ENCODE peak calls at places on chromosomes 11 and 22, in six cellular contexts. B, M, X, V, G and L are unnamed samples.

GRCh38 chr22:50498322-50498861 is 9.1 kb downstream of the LMF2 start:
- DNase-seq in X (peak; percentile 93), B (no peak), G (peak; percentile 60), V (no peak), M (no peak), L (peak; percentile 66)

GRCh38 chr22:37665487-37665886 is 7.0 kb downstream of the PDXP start:
- DNase-seq in B (no peak), M (no peak), G (no peak), X (no peak), V (no peak), L (no peak)

GRCh38 chr11:122261546-122261945 is 145.5 kb upstream of the BLID start:
- DNase-seq in B (no peak), V (no peak), G (no peak), M (no peak), X (no peak), L (no peak)

GRCh38 chr11:119999220-119999619 is 138.7 kb downstream of the TRIM29 start:
- DNase-seq in M (no peak), V (no peak), B (no peak), X (peak; percentile 80), G (no peak), L (no peak)

GRCh38 chr22:48711669-48712068 is 1116.0 kb downstream of the BRD1 start:
- DNase-seq in G (no peak), X (no peak), V (peak; percentile 46), M (no peak), B (no peak), L (no peak)

GRCh38 chr11:40879911-40880310 is 579.5 kb downstream of the LRRC4C start:
- DNase-seq in M (no peak), V (no peak), B (no peak), X (no peak), G (no peak), L (no peak)

GRCh38 chr11:93958991-93959390 is 62.2 kb upstream of the HEPHL1 start:
- DNase-seq in B (no peak), G (no peak), X (no peak), M (no peak), V (no peak), L (no peak)

GRCh38 chr11:130769782-130770565 is 146.3 kb downstream of the SNX19 start:
- DNase-seq in G (no peak), M (no peak), B (no peak), V (no peak), X (peak; percentile 75), L (no peak)

GRCh38 chr11:131677832-131678470 is 307.5 kb downstream of the NTM start:
- DNase-seq in V (no peak), B (no peak), M (no peak), G (no peak), X (no peak), L (no peak)

GRCh38 chr11:1829039-1829820 is 5.6 kb upstream of the SYT8 start:
- DNase-seq in X (no peak), V (peak; percentile 75), G (no peak), M (no peak), B (no peak), L (peak; percentile 60)

GRCh38 chr11:13324709-13325108 is 47.1 kb downstream of the BMAL1 start:
- DNase-seq in G (no peak), B (no peak), V (no peak), X (no peak), M (no peak), L (no peak)

GRCh38 chr11:72369786-72370185 is 64.5 kb downstream of the CLPB start:
- DNase-seq in X (no peak), G (no peak), B (no peak), V (no peak), M (no peak), L (no peak)

GRCh38 chr22:19756288-19757128 is 4.1 kb upstream of the TBX1 start:
- DNase-seq in X (peak; percentile 84), M (peak; percentile 59), B (no peak), V (peak; percentile 87), G (peak; percentile 59), L (peak; percentile 68)

GRCh38 chr11:119318240-119319135 is 1.6 kb upstream of the MCAM start:
- DNase-seq in X (peak; percentile 88), G (no peak), M (no peak), B (peak; percentile 57), V (no peak), L (no peak)

GRCh38 chr22:24046024-24046423 is 34.9 kb downstream of the CABIN1 start:
- DNase-seq in G (no peak), X (no peak), V (no peak), B (no peak), M (no peak), L (no peak)

GRCh38 chr11:134063096-134063495 is 5.8 kb upstream of the JAM3 start:
- DNase-seq in G (no peak), B (no peak), X (no peak), M (no peak), V (no peak), L (no peak)

GRCh38 chr11:119687220-119688046 is 41.6 kb downstream of the NECTIN1 start:
- DNase-seq in G (no peak), M (no peak), B (no peak), X (peak; percentile 55), V (no peak), L (no peak)

GRCh38 chr11:111526501-111526900 is 11.9 kb downstream of the HOATZ start:
- DNase-seq in G (no peak), B (no peak), X (no peak), V (no peak), M (no peak), L (no peak)

GRCh38 chr22:42939941-42940653 is 74.9 kb downstream of the PACSIN2 start:
- DNase-seq in G (no peak), V (peak; percentile 68), M (no peak), B (no peak), X (peak; percentile 78), L (peak; percentile 80)

GRCh38 chr11:116457336-116458007 is 315.3 kb downstream of the BUD13 start:
- DNase-seq in X (peak; percentile 88), B (no peak), M (no peak), V (no peak), G (no peak), L (no peak)

GRCh38 chr11:72225411-72225951 is 914 bp downstream of the INPPL1 start:
- DNase-seq in G (peak; percentile 23), X (peak; percentile 62), B (no peak), V (no peak), M (no peak), L (no peak)

GRCh38 chr11:100632970-100633452 is 54.1 kb upstream of the ARHGAP42 start:
- DNase-seq in X (no peak), B (peak; percentile 77), G (no peak), V (peak; percentile 70), M (peak; percentile 43), L (peak; percentile 74)

GRCh38 chr11:132941024-132941646 is 591.2 kb downstream of the OPCML start:
- DNase-seq in V (no peak), G (no peak), M (no peak), X (no peak), B (no peak), L (no peak)

GRCh38 chr11:48096588-48097525 is 116.5 kb downstream of the PTPRJ start:
- DNase-seq in X (peak; percentile 77), G (no peak), V (no peak), B (no peak), M (no peak), L (no peak)

GRCh38 chr11:118175600-118176399 is 639 bp downstream of the SCN2B start:
- DNase-seq in V (no peak), X (no peak), G (no peak), M (no peak), B (no peak), L (no peak)

DNA sequence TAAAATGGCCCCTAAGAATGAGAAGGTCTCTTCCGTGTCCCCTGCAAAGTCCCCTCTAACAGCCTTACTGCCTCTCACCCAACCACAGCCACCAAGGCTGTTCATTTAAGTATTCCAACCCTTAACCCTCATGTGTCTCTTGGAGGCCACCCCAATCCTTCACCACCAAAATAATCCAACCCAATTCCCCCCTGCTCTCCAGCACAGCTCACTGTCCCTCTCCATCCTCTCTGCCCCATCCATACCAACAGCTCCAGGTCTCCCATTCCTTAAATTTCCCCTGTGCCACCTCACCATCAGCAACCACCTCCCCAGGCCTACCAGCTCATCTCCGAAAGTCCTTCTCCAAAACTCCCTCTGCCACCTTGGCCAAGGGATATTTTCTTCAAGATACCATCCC is 1.4 kb downstream of the FAM168A start:
- DNase-seq in G (no peak), V (no peak), X (no peak), M (no peak), B (no peak), L (no peak)
- H3K4me3 ChIP-seq in G (no peak overlapping the region), V (peak overlapping the region; percentile 68), X (peak overlapping the region; percentile 87), M (no peak overlapping the region), B (peak overlapping the region; percentile 80), L (no peak overlapping the region)

GRCh38 chr22:39078329-39078728 is 1.3 kb downstream of the APOBEC3G start:
- DNase-seq in M (no peak), V (no peak), X (no peak), B (no peak), G (no peak), L (no peak)
- H3K4me3 ChIP-seq in M (no peak overlapping the region), V (peak overlapping the region; percentile 58), X (peak overlapping the region; percentile 80), B (peak overlapping the region; percentile 74), G (peak overlapping the region; percentile 77), L (no peak overlapping the region)

DNA sequence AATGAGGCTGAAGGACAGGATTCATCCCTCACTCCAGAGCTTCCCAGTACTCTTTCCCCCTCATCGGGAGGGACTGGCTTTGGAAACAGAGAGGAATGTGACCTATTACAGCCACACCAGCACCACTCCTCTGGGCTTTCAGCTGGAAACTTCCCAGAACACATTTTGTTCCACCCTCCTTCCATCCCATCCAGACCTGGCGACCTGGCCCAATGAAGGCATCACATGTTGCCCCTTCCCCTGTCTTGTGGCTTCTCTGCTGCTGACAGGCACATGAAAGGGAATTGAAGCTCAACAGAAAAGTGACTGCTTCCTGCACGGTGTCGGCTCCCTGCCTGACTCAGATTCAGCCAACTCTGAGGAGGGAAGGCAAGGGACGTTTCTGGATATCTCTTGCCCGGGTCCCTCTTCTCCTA is 19.1 kb downstream of the IRAG1 start:
- DNase-seq in G (no peak), X (no peak), B (no peak), V (no peak), M (no peak), L (no peak)
- H3K4me3 ChIP-seq in G (no peak overlapping the region), X (no peak overlapping the region), B (peak overlapping the region; percentile 29), V (peak overlapping the region; percentile 7), M (no peak overlapping the region), L (no peak overlapping the region)

GRCh38 chr22:32744560-32744959 is 56.9 kb upstream of the TIMP3 start:
- DNase-seq in V (no peak), B (no peak), X (peak; percentile 76), G (no peak), M (no peak), L (no peak)
- H3K4me3 ChIP-seq in V (no peak overlapping the region), B (no peak overlapping the region), X (no peak overlapping the region), G (no peak overlapping the region), M (no peak overlapping the region), L (no peak overlapping the region)

GRCh38 chr22:45640941-45641621 is 30.6 kb upstream of the ATXN10 start:
- DNase-seq in G (no peak), B (no peak), V (peak; percentile 62), X (no peak), M (no peak), L (no peak)

GRCh38 chr22:45638834-45639746 is 32.5 kb upstream of the ATXN10 start:
- DNase-seq in X (no peak), B (no peak), V (peak; percentile 84), M (peak; percentile 50), G (no peak), L (no peak)

GRCh38 chr22:45639747-45640102 is 31.9 kb upstream of the ATXN10 start:
- DNase-seq in X (no peak), G (no peak), V (peak; percentile 38), M (no peak), B (no peak), L (no peak)

GRCh38 chr22:45638197-45638596 is 33.4 kb upstream of the ATXN10 start:
- DNase-seq in B (no peak), G (no peak), V (no peak), X (no peak), M (no peak), L (no peak)

GRCh38 chr22:45640291-45640940 is 31.2 kb upstream of the ATXN10 start:
- DNase-seq in X (no peak), M (no peak), V (peak; percentile 18), G (no peak), B (no peak), L (no peak)
- H3K4me3 ChIP-seq in X (no peak overlapping the region), M (no peak overlapping the region), V (no peak overlapping the region), G (no peak overlapping the region), B (no peak overlapping the region), L (no peak overlapping the region)